ENCODE peak calls at places on chromosome 9, in four cellular contexts. L is AG04450, K is fibroblast of lung, Q is mucosa of descending colon. Y is an unnamed sample.

GRCh38 chr9:114339130-114339908 is 9.7 kb downstream of the ORM2 start:
- DNase-seq in L (no peak), K (peak), Q (peak), Y (no peak)

GRCh38 chr9:97502222-97502983 is 937 bp downstream of the TMOD1 start:
- DNase-seq in L (no peak), K (no peak), Q (peak), Y (no peak)

GRCh38 chr9:136713555-136713949 is 1.2 kb downstream of the DIPK1B start:
- DNase-seq in L (no peak), K (no peak), Q (no peak), Y (no peak)

GRCh38 chr9:103188966-103189365 is 193.8 kb downstream of the CYLC2 start:
- DNase-seq in L (no peak), K (no peak), Q (no peak), Y (no peak)

GRCh38 chr9:137276757-137277328 is 683 bp upstream of the TOR4A start:
- DNase-seq in L (no peak), K (peak), Q (peak), Y (no peak)

GRCh38 chr9:20618361-20618799 is 3.9 kb downstream of the MLLT3 start:
- DNase-seq in L (no peak), K (peak), Q (peak), Y (no peak)

GRCh38 chr9:89714316-89714715 is 109.5 kb downstream of the GADD45G start:
- DNase-seq in L (no peak), K (no peak), Q (peak), Y (no peak)

GRCh38 chr9:113674436-113674835 is 201.7 kb upstream of the ZNF618 start:
- DNase-seq in L (no peak), K (peak), Q (no peak), Y (no peak)

GRCh38 chr9:105333811-105334210 is 89.4 kb downstream of the SLC44A1 start:
- DNase-seq in L (no peak), K (peak), Q (no peak), Y (no peak)

GRCh38 chr9:35617548-35617947 is 665 bp downstream of the CD72 start:
- DNase-seq in L (no peak), K (no peak), Q (no peak), Y (no peak)

GRCh38 chr9:91886433-91887031 is 63.5 kb downstream of the ROR2 start:
- DNase-seq in L (no peak), K (no peak), Q (no peak), Y (no peak)
- H3K4me3 ChIP-seq in L (no peak), K (no peak), Q (no peak), Y (no peak)

GRCh38 chr9:133953976-133954709 is 38.0 kb downstream of the VAV2 start:
- DNase-seq in L (no peak), K (no peak), Q (no peak), Y (no peak)

GRCh38 chr9:133956520-133957076 is 35.5 kb downstream of the VAV2 start:
- DNase-seq in L (no peak), K (peak), Q (no peak), Y (no peak)

GRCh38 chr9:133957328-133957727 is 34.8 kb downstream of the VAV2 start:
- DNase-seq in L (no peak), K (no peak), Q (no peak), Y (no peak)

GRCh38 chr9:133954862-133955529 is 37.1 kb downstream of the VAV2 start:
- DNase-seq in L (no peak), K (no peak), Q (no peak), Y (no peak)

GRCh38 chr9:133955821-133956411 is 36.2 kb downstream of the VAV2 start:
- DNase-seq in L (no peak), K (peak), Q (no peak), Y (no peak)
- TF ChIP-seq CTCF in L (peak), K (no peak), Q (no peak), Y (peak)

GRCh38 chr9:81584099-81584498 is 105.2 kb downstream of the TLE1 start:
- DNase-seq in L (no peak), K (no peak), Q (no peak), Y (no peak)
- H3K4me3 ChIP-seq in L (no peak), K (no peak), Q (no peak), Y (no peak)

GRCh38 chr9:101528015-101528414 is 5.6 kb upstream of the RNF20 start:
- DNase-seq in L (no peak), K (no peak), Q (no peak), Y (no peak)

GRCh38 chr9:101536938-101537337 is 3.3 kb downstream of the RNF20 start:
- DNase-seq in L (no peak), K (peak), Q (peak), Y (no peak)

GRCh38 chr9:101530076-101530711 is 3.5 kb upstream of the RNF20 start:
- DNase-seq in L (peak), K (peak), Q (peak), Y (peak)

GRCh38 chr9:101536351-101536750 is 2.7 kb downstream of the RNF20 start:
- DNase-seq in L (no peak), K (peak), Q (no peak), Y (no peak)

GRCh38 chr9:101533334-101534187 is at the start of gene RNF20:
- DNase-seq in L (peak), K (peak), Q (peak), Y (peak)
- TF ChIP-seq CTCF in L (no peak), K (no peak), Q (no peak), Y (no peak)

DNA sequence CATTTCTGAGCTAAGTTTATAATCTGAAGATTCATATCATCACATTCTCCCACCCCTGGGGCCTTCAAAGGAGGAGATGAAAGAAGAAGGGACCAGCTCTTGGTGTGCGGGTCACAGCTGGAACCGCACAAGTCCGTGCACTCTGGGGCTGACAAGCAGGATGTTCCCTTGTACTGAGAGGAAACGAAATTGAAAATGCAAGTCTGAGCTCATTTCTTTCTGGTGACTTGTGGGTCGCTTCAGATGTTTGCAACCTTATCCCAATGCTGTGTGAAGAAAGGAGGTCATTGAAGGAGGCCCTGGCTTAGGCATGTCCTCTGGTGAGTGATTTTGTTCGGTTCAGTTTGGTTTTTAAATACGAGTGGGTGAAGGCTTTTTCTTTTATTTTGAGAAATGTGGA is 59.6 kb downstream of the C9orf152 start:
- DNase-seq in L (no peak), K (no peak), Q (no peak), Y (no peak)
- H3K4me3 ChIP-seq in L (no peak), K (no peak), Q (no peak), Y (no peak)